ENCODE peak calls at places on chromosomes 11 and 22, in six cellular contexts. One of them, this sample, is unnamed.

GRCh38 chr22:25406510-25407210 is 157.8 kb upstream of the GRK3 start:
- DNase-seq in choroid plexus epithelial cell: no peak
- DNase-seq in mucosa of descending colon: no peak
- DNase-seq in cardiac fibroblast: no peak
- DNase-seq in AG04450: no peak
- DNase-seq in astrocyte of the spinal cord: no peak
- DNase-seq in this sample: no peak

GRCh38 chr11:94968334-94968958 is 4.9 kb downstream of the CWC15 start:
- DNase-seq in AG04450: no peak
- DNase-seq in mucosa of descending colon: no peak
- DNase-seq in cardiac fibroblast: peak
- DNase-seq in choroid plexus epithelial cell: peak
- DNase-seq in astrocyte of the spinal cord: peak
- DNase-seq in this sample: no peak

GRCh38 chr11:111557425-111558111 is 17.0 kb downstream of the LAYN start:
- DNase-seq in astrocyte of the spinal cord: peak
- DNase-seq in AG04450: peak
- DNase-seq in cardiac fibroblast: peak
- DNase-seq in mucosa of descending colon: no peak
- DNase-seq in choroid plexus epithelial cell: peak
- DNase-seq in this sample: peak

GRCh38 chr11:74957937-74958629 is 9.0 kb downstream of the SPCS2 start:
- DNase-seq in mucosa of descending colon: no peak
- DNase-seq in cardiac fibroblast: no peak
- DNase-seq in astrocyte of the spinal cord: no peak
- DNase-seq in AG04450: no peak
- DNase-seq in choroid plexus epithelial cell: peak
- DNase-seq in this sample: no peak

GRCh38 chr11:31246451-31247165 is 122.9 kb downstream of the DCDC1 start:
- DNase-seq in choroid plexus epithelial cell: peak
- DNase-seq in astrocyte of the spinal cord: peak
- DNase-seq in mucosa of descending colon: no peak
- DNase-seq in cardiac fibroblast: peak
- DNase-seq in AG04450: no peak
- DNase-seq in this sample: no peak

GRCh38 chr11:2928605-2929510 is at the start of gene PHLDA2:
- DNase-seq in astrocyte of the spinal cord: peak
- DNase-seq in AG04450: peak
- DNase-seq in choroid plexus epithelial cell: peak
- DNase-seq in cardiac fibroblast: peak
- DNase-seq in mucosa of descending colon: peak
- DNase-seq in this sample: peak

GRCh38 chr11:23336961-23337360 is 476.7 kb upstream of the CCDC179 start:
- DNase-seq in mucosa of descending colon: no peak
- DNase-seq in cardiac fibroblast: no peak
- DNase-seq in choroid plexus epithelial cell: peak
- DNase-seq in astrocyte of the spinal cord: peak
- DNase-seq in AG04450: no peak
- DNase-seq in this sample: no peak

GRCh38 chr22:40121463-40121862 is 56.3 kb upstream of the TNRC6B start:
- DNase-seq in cardiac fibroblast: no peak
- DNase-seq in AG04450: no peak
- DNase-seq in mucosa of descending colon: no peak
- DNase-seq in astrocyte of the spinal cord: no peak
- DNase-seq in choroid plexus epithelial cell: no peak
- DNase-seq in this sample: no peak

GRCh38 chr11:12111482-12112149 is 1.2 kb downstream of the MICAL2 start:
- DNase-seq in AG04450: no peak
- DNase-seq in choroid plexus epithelial cell: peak
- DNase-seq in cardiac fibroblast: no peak
- DNase-seq in astrocyte of the spinal cord: peak
- DNase-seq in mucosa of descending colon: no peak
- DNase-seq in this sample: no peak

GRCh38 chr11:8234425-8234821 is 29.3 kb downstream of the LMO1 start:
- DNase-seq in astrocyte of the spinal cord: no peak
- DNase-seq in cardiac fibroblast: no peak
- DNase-seq in mucosa of descending colon: no peak
- DNase-seq in choroid plexus epithelial cell: no peak
- DNase-seq in AG04450: no peak
- DNase-seq in this sample: no peak

GRCh38 chr11:67072295-67072694 is 15.6 kb downstream of the RHOD start:
- DNase-seq in choroid plexus epithelial cell: no peak
- DNase-seq in cardiac fibroblast: no peak
- DNase-seq in AG04450: no peak
- DNase-seq in astrocyte of the spinal cord: no peak
- DNase-seq in mucosa of descending colon: no peak
- DNase-seq in this sample: no peak

GRCh38 chr11:63556404-63556803 is 6.8 kb downstream of the PLAAT2 start:
- DNase-seq in astrocyte of the spinal cord: no peak
- DNase-seq in choroid plexus epithelial cell: no peak
- DNase-seq in AG04450: no peak
- DNase-seq in cardiac fibroblast: no peak
- DNase-seq in mucosa of descending colon: no peak
- DNase-seq in this sample: no peak

GRCh38 chr11:76025068-76025467 is 181.2 kb downstream of the WNT11 start:
- DNase-seq in astrocyte of the spinal cord: peak
- DNase-seq in cardiac fibroblast: peak
- DNase-seq in choroid plexus epithelial cell: peak
- DNase-seq in mucosa of descending colon: no peak
- DNase-seq in AG04450: peak
- DNase-seq in this sample: peak

GRCh38 chr22:39956932-39957664 is 3.1 kb upstream of the TMA7B start:
- DNase-seq in mucosa of descending colon: no peak
- DNase-seq in astrocyte of the spinal cord: no peak
- DNase-seq in cardiac fibroblast: no peak
- DNase-seq in AG04450: no peak
- DNase-seq in choroid plexus epithelial cell: no peak
- DNase-seq in this sample: no peak

GRCh38 chr11:70876685-70877084 is 375.7 kb downstream of the SHANK2 start:
- DNase-seq in astrocyte of the spinal cord: no peak
- DNase-seq in choroid plexus epithelial cell: no peak
- DNase-seq in AG04450: no peak
- DNase-seq in cardiac fibroblast: no peak
- DNase-seq in mucosa of descending colon: no peak
- DNase-seq in this sample: no peak

GRCh38 chr22:37546436-37547248 is 13.6 kb upstream of the CDC42EP1 start:
- DNase-seq in AG04450: no peak
- DNase-seq in mucosa of descending colon: no peak
- DNase-seq in cardiac fibroblast: peak
- DNase-seq in astrocyte of the spinal cord: peak
- DNase-seq in choroid plexus epithelial cell: peak
- DNase-seq in this sample: peak

GRCh38 chr11:66617148-66617814 is 851 bp downstream of the RBM14 start:
- DNase-seq in mucosa of descending colon: no peak
- DNase-seq in cardiac fibroblast: no peak
- DNase-seq in choroid plexus epithelial cell: no peak
- DNase-seq in astrocyte of the spinal cord: no peak
- DNase-seq in AG04450: no peak
- DNase-seq in this sample: no peak

GRCh38 chr11:64060861-64061444 is 25.2 kb downstream of the FLRT1 start:
- DNase-seq in astrocyte of the spinal cord: peak
- DNase-seq in AG04450: no peak
- DNase-seq in choroid plexus epithelial cell: peak
- DNase-seq in mucosa of descending colon: no peak
- DNase-seq in cardiac fibroblast: peak
- DNase-seq in this sample: no peak

GRCh38 chr11:9616042-9616640 is 42.7 kb downstream of the WEE1 start:
- DNase-seq in choroid plexus epithelial cell: no peak
- DNase-seq in mucosa of descending colon: no peak
- DNase-seq in AG04450: no peak
- DNase-seq in cardiac fibroblast: peak
- DNase-seq in astrocyte of the spinal cord: no peak
- DNase-seq in this sample: no peak

GRCh38 chr11:2767071-2767470 is 67.3 kb upstream of the KCNQ1OT1 start:
- DNase-seq in AG04450: no peak
- DNase-seq in choroid plexus epithelial cell: no peak
- DNase-seq in astrocyte of the spinal cord: no peak
- DNase-seq in mucosa of descending colon: no peak
- DNase-seq in cardiac fibroblast: no peak
- DNase-seq in this sample: no peak

GRCh38 chr11:79906189-79906588 is 465.4 kb upstream of the TENM4 start:
- DNase-seq in AG04450: no peak
- DNase-seq in astrocyte of the spinal cord: no peak
- DNase-seq in mucosa of descending colon: no peak
- DNase-seq in cardiac fibroblast: no peak
- DNase-seq in choroid plexus epithelial cell: no peak
- DNase-seq in this sample: no peak

GRCh38 chr11:2098691-2099522 is 40.3 kb downstream of the IGF2 start:
- DNase-seq in AG04450: no peak
- DNase-seq in mucosa of descending colon: peak
- DNase-seq in choroid plexus epithelial cell: no peak
- DNase-seq in cardiac fibroblast: no peak
- DNase-seq in astrocyte of the spinal cord: no peak
- DNase-seq in this sample: no peak

GRCh38 chr11:75262436-75262835 is 21.9 kb downstream of the TPBGL start:
- DNase-seq in AG04450: no peak
- DNase-seq in choroid plexus epithelial cell: no peak
- DNase-seq in mucosa of descending colon: no peak
- DNase-seq in cardiac fibroblast: no peak
- DNase-seq in astrocyte of the spinal cord: no peak
- DNase-seq in this sample: no peak

GRCh38 chr11:66974724-66975402 is at the start of gene C11orf86:
- DNase-seq in cardiac fibroblast: no peak
- DNase-seq in choroid plexus epithelial cell: no peak
- DNase-seq in astrocyte of the spinal cord: no peak
- DNase-seq in mucosa of descending colon: peak
- DNase-seq in AG04450: no peak
- DNase-seq in this sample: no peak

GRCh38 chr22:32804036-32804435 is 2.5 kb downstream of the TIMP3 start:
- DNase-seq in choroid plexus epithelial cell: peak
- DNase-seq in AG04450: no peak
- DNase-seq in cardiac fibroblast: peak
- DNase-seq in astrocyte of the spinal cord: peak
- DNase-seq in mucosa of descending colon: no peak
- DNase-seq in this sample: no peak
- H3K4me3 ChIP-seq in choroid plexus epithelial cell: peak
- H3K4me3 ChIP-seq in AG04450: peak
- H3K4me3 ChIP-seq in cardiac fibroblast: peak
- H3K4me3 ChIP-seq in astrocyte of the spinal cord: peak
- H3K4me3 ChIP-seq in mucosa of descending colon: no peak
- H3K4me3 ChIP-seq in this sample: peak

GRCh38 chr22:31095637-31096249 is 11.6 kb downstream of the SELENOM start:
- DNase-seq in mucosa of descending colon: no peak
- DNase-seq in cardiac fibroblast: no peak
- DNase-seq in AG04450: no peak
- DNase-seq in astrocyte of the spinal cord: no peak
- DNase-seq in choroid plexus epithelial cell: no peak
- DNase-seq in this sample: no peak

GRCh38 chr22:31096637-31097274 is 10.6 kb downstream of the SELENOM start:
- DNase-seq in astrocyte of the spinal cord: no peak
- DNase-seq in AG04450: no peak
- DNase-seq in cardiac fibroblast: no peak
- DNase-seq in mucosa of descending colon: peak
- DNase-seq in choroid plexus epithelial cell: no peak
- DNase-seq in this sample: no peak

GRCh38 chr22:31093090-31093850 is 12.2 kb downstream of the SMTN start:
- DNase-seq in AG04450: no peak
- DNase-seq in mucosa of descending colon: no peak
- DNase-seq in choroid plexus epithelial cell: no peak
- DNase-seq in cardiac fibroblast: no peak
- DNase-seq in astrocyte of the spinal cord: no peak
- DNase-seq in this sample: no peak

GRCh38 chr22:31093956-31094622 is 13.0 kb downstream of the SMTN start:
- DNase-seq in AG04450: no peak
- DNase-seq in mucosa of descending colon: no peak
- DNase-seq in astrocyte of the spinal cord: no peak
- DNase-seq in cardiac fibroblast: no peak
- DNase-seq in choroid plexus epithelial cell: no peak
- DNase-seq in this sample: no peak

DNA sequence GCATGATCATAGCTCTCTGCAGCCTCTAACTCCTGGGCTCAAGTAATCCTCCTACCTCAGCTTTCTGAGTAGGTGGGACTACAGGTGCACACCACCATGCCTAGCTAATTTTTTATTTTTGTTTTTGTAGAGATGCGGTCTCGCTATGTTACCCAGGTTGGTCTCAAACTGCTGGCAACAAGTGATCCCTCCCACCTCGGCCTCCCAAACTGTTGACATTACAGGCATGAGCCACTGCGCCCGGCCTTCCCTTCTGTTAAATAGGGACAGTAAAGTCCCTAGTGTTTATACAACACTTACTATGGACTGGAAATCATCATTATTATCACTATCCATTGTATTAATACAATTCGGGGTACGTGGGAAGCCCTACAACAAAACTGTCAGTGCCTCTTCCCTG is 12.6 kb downstream of the SELENOM start:
- DNase-seq in choroid plexus epithelial cell: no peak
- DNase-seq in mucosa of descending colon: no peak
- DNase-seq in cardiac fibroblast: no peak
- DNase-seq in astrocyte of the spinal cord: no peak
- DNase-seq in AG04450: no peak
- DNase-seq in this sample: no peak
- H3K4me3 ChIP-seq in choroid plexus epithelial cell: no peak
- H3K4me3 ChIP-seq in mucosa of descending colon: no peak
- H3K4me3 ChIP-seq in cardiac fibroblast: no peak
- H3K4me3 ChIP-seq in astrocyte of the spinal cord: no peak
- H3K4me3 ChIP-seq in AG04450: no peak
- H3K4me3 ChIP-seq in this sample: no peak

GRCh38 chr22:16824718-16825687 is at the start of gene XKR3:
- DNase-seq in astrocyte of the spinal cord: no peak
- DNase-seq in cardiac fibroblast: no peak
- DNase-seq in AG04450: no peak
- DNase-seq in mucosa of descending colon: no peak
- DNase-seq in choroid plexus epithelial cell: no peak
- DNase-seq in this sample: no peak
- H3K4me3 ChIP-seq in astrocyte of the spinal cord: no peak
- H3K4me3 ChIP-seq in cardiac fibroblast: no peak
- H3K4me3 ChIP-seq in AG04450: no peak
- H3K4me3 ChIP-seq in mucosa of descending colon: no peak
- H3K4me3 ChIP-seq in choroid plexus epithelial cell: no peak
- H3K4me3 ChIP-seq in this sample: no peak

GRCh38 chr11:68837583-68838571 is 3.8 kb downstream of the CPT1A start:
- DNase-seq in mucosa of descending colon: no peak
- DNase-seq in cardiac fibroblast: no peak
- DNase-seq in choroid plexus epithelial cell: no peak
- DNase-seq in astrocyte of the spinal cord: no peak
- DNase-seq in AG04450: no peak
- DNase-seq in this sample: no peak
- H3K4me3 ChIP-seq in mucosa of descending colon: no peak
- H3K4me3 ChIP-seq in cardiac fibroblast: no peak
- H3K4me3 ChIP-seq in choroid plexus epithelial cell: no peak
- H3K4me3 ChIP-seq in astrocyte of the spinal cord: no peak
- H3K4me3 ChIP-seq in AG04450: no peak
- H3K4me3 ChIP-seq in this sample: no peak

DNA sequence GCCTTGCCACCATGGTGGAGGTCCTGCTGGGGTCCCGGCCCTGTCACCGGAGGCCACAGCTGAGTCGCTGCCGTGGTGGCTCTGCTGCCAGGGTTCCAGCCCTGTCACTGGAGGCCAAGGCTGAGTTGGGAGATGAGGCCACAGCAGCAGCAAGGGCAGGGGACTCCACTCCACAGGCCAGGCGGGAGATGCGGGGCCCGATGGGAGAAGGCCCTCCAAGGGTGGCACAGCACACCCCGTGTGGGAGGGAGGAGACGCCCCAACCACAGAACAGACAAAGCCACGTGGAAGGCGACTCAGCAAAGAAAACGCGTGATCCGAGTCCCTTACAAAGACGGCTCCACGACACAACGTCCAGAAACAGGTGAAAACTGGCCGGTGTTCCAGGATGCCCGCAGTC is 159.3 kb downstream of the BRD1 start:
- DNase-seq in mucosa of descending colon: no peak
- DNase-seq in cardiac fibroblast: no peak
- DNase-seq in AG04450: no peak
- DNase-seq in astrocyte of the spinal cord: no peak
- DNase-seq in choroid plexus epithelial cell: no peak
- DNase-seq in this sample: no peak
- H3K4me3 ChIP-seq in mucosa of descending colon: no peak
- H3K4me3 ChIP-seq in cardiac fibroblast: no peak
- H3K4me3 ChIP-seq in AG04450: no peak
- H3K4me3 ChIP-seq in astrocyte of the spinal cord: no peak
- H3K4me3 ChIP-seq in choroid plexus epithelial cell: no peak
- H3K4me3 ChIP-seq in this sample: no peak